ENCODE peak calls at places on chromosomes 7 and 10, in eight cellular contexts. T is cortex of kidney, E is NCI-H460, A is OCI-LY7, G is gastrocnemius medialis, V is fibroblast of pulmonary artery, S is islet precursor cell, Q is HuH-7. I is an unnamed sample.

GRCh38 chr7:90597879-90598278 is 1.8 kb downstream of the CDK14 start:
- DNase-seq in Q (no peak), V (peak), G (no peak), S (no peak), T (no peak), A (no peak), E (no peak), I (no peak)

GRCh38 chr7:108291791-108292440 is 161.8 kb upstream of the LAMB4 start:
- DNase-seq in Q (no peak), S (no peak), E (no peak), G (no peak), T (no peak), V (peak), A (no peak), I (no peak)

GRCh38 chr7:6271091-6271658 is 1.2 kb downstream of the CYTH3 start:
- DNase-seq in E (peak), S (peak), V (peak), T (no peak), A (no peak), G (peak), Q (no peak), I (no peak)

GRCh38 chr7:67137464-67137863 is 140.8 kb downstream of the TYW1 start:
- DNase-seq in S (no peak), G (no peak), E (no peak), Q (no peak), T (no peak), V (no peak), A (no peak), I (no peak)

GRCh38 chr10:96642973-96643372 is 56.2 kb upstream of the TM9SF3 start:
- DNase-seq in V (peak), S (peak), T (no peak), Q (peak), G (no peak), E (no peak), A (peak), I (peak)

GRCh38 chr7:24755096-24755495 is 2.2 kb downstream of the GSDME start:
- DNase-seq in S (no peak), V (no peak), T (no peak), Q (no peak), E (no peak), A (no peak), G (no peak), I (no peak)

GRCh38 chr7:30309302-30309701 is 24.9 kb downstream of the ZNRF2 start:
- DNase-seq in V (no peak), S (no peak), A (no peak), T (no peak), E (no peak), Q (no peak), G (no peak), I (no peak)

GRCh38 chr10:124510536-124511158 is 49.0 kb downstream of the LHPP start:
- DNase-seq in T (no peak), E (no peak), S (peak), G (no peak), V (no peak), A (no peak), Q (no peak), I (no peak)

GRCh38 chr10:99429521-99430095 is 816 bp downstream of the GOT1 start:
- DNase-seq in A (peak), Q (no peak), G (no peak), S (no peak), V (no peak), E (no peak), T (no peak), I (no peak)

GRCh38 chr10:91977501-91977900 is 53.9 kb downstream of the BTAF1 start:
- DNase-seq in S (no peak), G (no peak), T (no peak), A (no peak), Q (no peak), E (no peak), V (no peak), I (no peak)

GRCh38 chr7:84799131-84799530 is 387.7 kb downstream of the SEMA3D start:
- DNase-seq in Q (no peak), S (no peak), T (no peak), E (no peak), G (no peak), V (peak), A (no peak), I (no peak)

GRCh38 chr7:135672560-135673359 is 10.4 kb downstream of the STMP1 start:
- DNase-seq in A (peak), T (no peak), G (no peak), V (peak), E (peak), Q (peak), S (no peak), I (no peak)

GRCh38 chr7:24572421-24573007 is 738 bp upstream of the PALS2 start:
- DNase-seq in E (no peak), S (peak), Q (peak), T (no peak), G (peak), V (peak), A (peak), I (no peak)

GRCh38 chr7:118870187-118870586 is 645.7 kb downstream of the ANKRD7 start:
- DNase-seq in V (no peak), G (no peak), E (peak), A (no peak), S (peak), T (no peak), Q (no peak), I (peak)

GRCh38 chr7:101924171-101924570 is 106.7 kb downstream of the CUX1 start:
- DNase-seq in S (no peak), E (no peak), G (peak), Q (no peak), A (no peak), V (peak), T (no peak), I (no peak)

GRCh38 chr7:29968683-29969457 is 20.7 kb downstream of the SCRN1 start:
- DNase-seq in S (peak), Q (no peak), G (no peak), A (no peak), T (no peak), E (no peak), V (peak), I (no peak)

I was measured in iPS DF 19.7.